ENCODE peak calls at places on chromosomes 3 and 15, in nine cellular contexts. One of them, this sample, is unnamed.

GRCh38 chr3:52533623-52534280 is at the start of gene NT5DC2:
- DNase-seq in left lung: peak; percentile 68
- DNase-seq in naive thymus-derived CD4-positive, alpha-beta T cell: peak; percentile 48
- DNase-seq in IMR-90: peak; percentile 56
- DNase-seq in fibroblast of lung: peak; percentile 64
- DNase-seq in body of pancreas: peak; percentile 61
- DNase-seq in heart left ventricle: peak; percentile 82
- DNase-seq in upper lobe of right lung: peak; percentile 83
- DNase-seq in uterus: peak; percentile 76
- DNase-seq in this sample: peak; percentile 70

GRCh38 chr3:131361464-131362421 is 19.8 kb upstream of the NUDT16 start:
- DNase-seq in left lung: peak; percentile 96
- DNase-seq in naive thymus-derived CD4-positive, alpha-beta T cell: no peak
- DNase-seq in IMR-90: peak; percentile 10
- DNase-seq in fibroblast of lung: peak; percentile 51
- DNase-seq in body of pancreas: peak; percentile 99
- DNase-seq in heart left ventricle: peak; percentile 84
- DNase-seq in upper lobe of right lung: peak; percentile 99
- DNase-seq in uterus: peak; percentile 69
- DNase-seq in this sample: peak; percentile 96

GRCh38 chr3:172256101-172256687 is 192.1 kb downstream of the GHSR start:
- DNase-seq in left lung: no peak
- DNase-seq in naive thymus-derived CD4-positive, alpha-beta T cell: no peak
- DNase-seq in IMR-90: peak; percentile 54
- DNase-seq in fibroblast of lung: peak; percentile 86
- DNase-seq in body of pancreas: peak; percentile 64
- DNase-seq in heart left ventricle: peak; percentile 42
- DNase-seq in upper lobe of right lung: no peak
- DNase-seq in uterus: peak; percentile 65
- DNase-seq in this sample: peak; percentile 69

GRCh38 chr3:169931747-169932520 is 20.6 kb downstream of the SAMD7 start:
- DNase-seq in left lung: no peak
- DNase-seq in naive thymus-derived CD4-positive, alpha-beta T cell: no peak
- DNase-seq in IMR-90: no peak
- DNase-seq in fibroblast of lung: no peak
- DNase-seq in body of pancreas: no peak
- DNase-seq in heart left ventricle: no peak
- DNase-seq in upper lobe of right lung: no peak
- DNase-seq in uterus: no peak
- DNase-seq in this sample: no peak

GRCh38 chr3:102238362-102238761 is 196.5 kb upstream of the ZPLD1 start:
- DNase-seq in left lung: no peak
- DNase-seq in naive thymus-derived CD4-positive, alpha-beta T cell: no peak
- DNase-seq in IMR-90: no peak
- DNase-seq in fibroblast of lung: no peak
- DNase-seq in body of pancreas: no peak
- DNase-seq in heart left ventricle: no peak
- DNase-seq in upper lobe of right lung: no peak
- DNase-seq in uterus: no peak
- DNase-seq in this sample: no peak

GRCh38 chr3:4720316-4721075 is 227.3 kb downstream of the ITPR1 start:
- DNase-seq in left lung: peak; percentile 68
- DNase-seq in naive thymus-derived CD4-positive, alpha-beta T cell: no peak
- DNase-seq in IMR-90: peak; percentile 71
- DNase-seq in fibroblast of lung: peak; percentile 64
- DNase-seq in body of pancreas: peak; percentile 95
- DNase-seq in heart left ventricle: peak; percentile 80
- DNase-seq in upper lobe of right lung: no peak
- DNase-seq in uterus: peak; percentile 77
- DNase-seq in this sample: peak; percentile 91

GRCh38 chr15:28128036-28128435 is 28.9 kb upstream of the OCA2 start:
- DNase-seq in left lung: peak; percentile 72
- DNase-seq in naive thymus-derived CD4-positive, alpha-beta T cell: no peak
- DNase-seq in IMR-90: no peak
- DNase-seq in fibroblast of lung: no peak
- DNase-seq in body of pancreas: peak; percentile 36
- DNase-seq in heart left ventricle: peak; percentile 70
- DNase-seq in upper lobe of right lung: peak; percentile 78
- DNase-seq in uterus: no peak
- DNase-seq in this sample: peak; percentile 79

GRCh38 chr15:61936528-61937195 is 123.6 kb downstream of the VPS13C start:
- DNase-seq in left lung: no peak
- DNase-seq in naive thymus-derived CD4-positive, alpha-beta T cell: no peak
- DNase-seq in IMR-90: no peak
- DNase-seq in fibroblast of lung: no peak
- DNase-seq in body of pancreas: no peak
- DNase-seq in heart left ventricle: no peak
- DNase-seq in upper lobe of right lung: no peak
- DNase-seq in uterus: no peak
- DNase-seq in this sample: no peak

GRCh38 chr3:54307616-54308180 is 185.3 kb downstream of the CACNA2D3 start:
- DNase-seq in left lung: no peak
- DNase-seq in naive thymus-derived CD4-positive, alpha-beta T cell: no peak
- DNase-seq in IMR-90: no peak
- DNase-seq in fibroblast of lung: no peak
- DNase-seq in body of pancreas: no peak
- DNase-seq in heart left ventricle: no peak
- DNase-seq in upper lobe of right lung: no peak
- DNase-seq in uterus: no peak
- DNase-seq in this sample: no peak

GRCh38 chr15:64197425-64197824 is 34.6 kb upstream of the PPIB start:
- DNase-seq in left lung: no peak
- DNase-seq in naive thymus-derived CD4-positive, alpha-beta T cell: no peak
- DNase-seq in IMR-90: no peak
- DNase-seq in fibroblast of lung: peak; percentile 15
- DNase-seq in body of pancreas: no peak
- DNase-seq in heart left ventricle: no peak
- DNase-seq in upper lobe of right lung: no peak
- DNase-seq in uterus: no peak
- DNase-seq in this sample: no peak

GRCh38 chr3:33810545-33810944 is 12.1 kb downstream of the PDCD6IP start:
- DNase-seq in left lung: no peak
- DNase-seq in naive thymus-derived CD4-positive, alpha-beta T cell: no peak
- DNase-seq in IMR-90: no peak
- DNase-seq in fibroblast of lung: no peak
- DNase-seq in body of pancreas: peak; percentile 36
- DNase-seq in heart left ventricle: no peak
- DNase-seq in upper lobe of right lung: no peak
- DNase-seq in uterus: no peak
- DNase-seq in this sample: no peak

GRCh38 chr15:99104788-99105515 is at the start of gene SYNM:
- DNase-seq in left lung: peak; percentile 58
- DNase-seq in naive thymus-derived CD4-positive, alpha-beta T cell: no peak
- DNase-seq in IMR-90: peak; percentile 72
- DNase-seq in fibroblast of lung: peak; percentile 78
- DNase-seq in body of pancreas: peak; percentile 71
- DNase-seq in heart left ventricle: peak; percentile 84
- DNase-seq in upper lobe of right lung: peak; percentile 83
- DNase-seq in uterus: peak; percentile 77
- DNase-seq in this sample: peak; percentile 78

GRCh38 chr15:68843425-68844311 is 23.0 kb upstream of the ANP32A start:
- DNase-seq in left lung: no peak
- DNase-seq in naive thymus-derived CD4-positive, alpha-beta T cell: no peak
- DNase-seq in IMR-90: no peak
- DNase-seq in fibroblast of lung: peak; percentile 27
- DNase-seq in body of pancreas: peak; percentile 9
- DNase-seq in heart left ventricle: no peak
- DNase-seq in upper lobe of right lung: no peak
- DNase-seq in uterus: no peak
- DNase-seq in this sample: peak; percentile 34

DNA sequence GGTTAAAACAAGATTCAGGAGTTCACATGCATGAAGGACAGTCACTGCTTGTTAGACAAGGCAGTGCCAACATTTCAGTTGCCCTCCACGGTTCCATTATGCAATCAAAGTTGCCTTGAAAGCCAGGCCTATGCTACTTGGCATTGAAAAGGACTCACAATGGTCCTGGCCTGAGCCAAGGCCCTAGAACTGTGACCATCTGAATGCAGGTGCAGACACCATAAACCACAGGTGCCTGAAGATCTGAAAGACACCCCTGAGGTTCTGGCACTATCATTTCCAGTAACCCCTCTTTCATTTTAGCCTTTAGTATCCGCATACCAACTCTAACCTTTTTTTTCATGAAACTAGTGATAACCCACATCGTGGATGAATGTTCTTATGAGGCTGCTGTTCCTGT is 2.8 kb downstream of the GABRA5 start:
- DNase-seq in left lung: no peak
- DNase-seq in naive thymus-derived CD4-positive, alpha-beta T cell: no peak
- DNase-seq in IMR-90: no peak
- DNase-seq in fibroblast of lung: no peak
- DNase-seq in body of pancreas: no peak
- DNase-seq in heart left ventricle: no peak
- DNase-seq in upper lobe of right lung: no peak
- DNase-seq in uterus: no peak
- DNase-seq in this sample: no peak
- H3K27me3 ChIP-seq in left lung: peaks cover 41% of the 10 kb centered on the region
- H3K27me3 ChIP-seq in naive thymus-derived CD4-positive, alpha-beta T cell: no peaks in the 10 kb centered on the region
- H3K27me3 ChIP-seq in IMR-90: peaks cover 16% of the 10 kb centered on the region
- H3K27me3 ChIP-seq in fibroblast of lung: no peaks in the 10 kb centered on the region
- H3K27me3 ChIP-seq in body of pancreas: peaks cover 11% of the 10 kb centered on the region
- H3K27me3 ChIP-seq in heart left ventricle: peaks cover 56% of the 10 kb centered on the region
- H3K27me3 ChIP-seq in upper lobe of right lung: peaks cover 63% of the 10 kb centered on the region
- H3K27me3 ChIP-seq in uterus: no peaks in the 10 kb centered on the region
- H3K27me3 ChIP-seq in this sample: no peaks in the 10 kb centered on the region

DNA sequence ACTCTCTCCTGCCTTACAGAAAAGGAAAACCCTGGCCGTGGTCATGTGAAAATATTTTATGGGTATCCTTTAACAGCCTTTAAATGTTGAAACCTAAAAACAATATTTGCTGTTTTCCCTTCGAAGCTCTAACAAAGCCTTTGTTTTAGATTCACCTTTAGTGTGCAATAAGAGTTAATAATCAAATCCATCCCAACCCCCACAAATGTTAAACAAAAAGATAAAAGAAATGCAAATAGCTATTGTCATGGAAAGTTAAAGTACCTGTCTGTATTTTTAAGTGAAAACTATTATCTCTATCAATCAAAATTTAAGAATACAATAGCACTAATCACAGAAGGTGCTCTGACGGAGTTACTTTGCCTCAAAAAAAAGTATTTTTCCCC is 279.3 kb downstream of the FOXP1 start:
- DNase-seq in left lung: no peak
- DNase-seq in naive thymus-derived CD4-positive, alpha-beta T cell: no peak
- DNase-seq in IMR-90: no peak
- DNase-seq in fibroblast of lung: no peak
- DNase-seq in body of pancreas: no peak
- DNase-seq in heart left ventricle: no peak
- DNase-seq in upper lobe of right lung: no peak
- DNase-seq in uterus: no peak
- DNase-seq in this sample: no peak
- H3K4me3 ChIP-seq in left lung: no peak overlapping the region
- H3K4me3 ChIP-seq in naive thymus-derived CD4-positive, alpha-beta T cell: peak overlapping the region; percentile 73
- H3K4me3 ChIP-seq in IMR-90: no peak overlapping the region
- H3K4me3 ChIP-seq in fibroblast of lung: no peak overlapping the region
- H3K4me3 ChIP-seq in body of pancreas: no peak overlapping the region
- H3K4me3 ChIP-seq in heart left ventricle: no peak overlapping the region
- H3K4me3 ChIP-seq in upper lobe of right lung: peak overlapping the region; percentile 49
- H3K4me3 ChIP-seq in uterus: no peak overlapping the region
- H3K4me3 ChIP-seq in this sample: no peak overlapping the region

DNA sequence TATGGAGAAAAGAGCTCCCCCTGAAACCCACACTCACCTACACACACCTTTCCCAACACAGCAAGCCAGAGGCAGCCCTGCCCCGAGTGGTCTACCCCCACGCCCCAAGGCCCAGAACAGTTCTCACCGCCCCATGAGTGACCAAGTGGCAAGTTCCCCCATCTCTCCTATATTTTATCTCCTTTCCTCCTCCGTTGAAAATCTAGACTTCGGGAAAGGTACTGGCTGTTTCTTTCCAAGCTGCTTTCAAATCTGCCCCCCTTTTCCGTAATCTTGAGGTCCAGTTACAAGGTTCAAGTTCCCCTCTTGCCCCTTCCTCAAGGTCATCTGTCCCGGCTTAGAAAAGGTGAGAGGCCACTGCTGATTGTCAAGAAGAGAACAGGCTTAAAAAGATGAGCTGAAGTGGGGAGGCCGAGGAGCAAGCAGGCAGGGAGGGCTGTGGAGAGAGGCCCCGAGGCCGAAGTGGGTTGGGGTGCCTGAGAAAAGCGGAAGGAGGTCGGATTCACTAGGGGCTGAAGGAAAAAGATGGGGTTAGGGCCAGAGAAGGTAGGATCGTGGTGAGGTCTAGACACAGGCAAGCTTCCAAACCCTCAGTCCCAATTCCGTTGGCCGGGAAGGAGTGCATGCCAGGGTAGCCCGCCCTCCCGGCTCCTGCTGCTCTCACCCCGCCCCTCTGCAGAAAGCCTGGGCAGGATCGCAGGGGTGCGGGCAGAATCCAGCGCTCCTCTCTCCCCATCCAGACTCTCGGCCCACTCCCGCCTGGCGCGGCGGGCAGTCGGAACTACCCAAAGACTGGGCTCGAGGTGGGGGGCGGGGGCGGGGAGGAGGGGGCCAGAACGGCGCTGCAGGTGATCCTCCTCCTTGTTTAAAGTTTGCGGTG is 1.7 kb downstream of the SEMA5B start:
- DNase-seq in left lung: no peak
- DNase-seq in naive thymus-derived CD4-positive, alpha-beta T cell: no peak
- DNase-seq in IMR-90: no peak
- DNase-seq in fibroblast of lung: no peak
- DNase-seq in body of pancreas: no peak
- DNase-seq in heart left ventricle: peak; percentile 49
- DNase-seq in upper lobe of right lung: no peak
- DNase-seq in uterus: peak; percentile 27
- DNase-seq in this sample: no peak
- H3K27me3 ChIP-seq in left lung: peaks cover 33% of the 10 kb centered on the region
- H3K27me3 ChIP-seq in naive thymus-derived CD4-positive, alpha-beta T cell: peaks cover 7% of the 10 kb centered on the region
- H3K27me3 ChIP-seq in IMR-90: peaks cover 91% of the 10 kb centered on the region
- H3K27me3 ChIP-seq in fibroblast of lung: peaks cover 70% of the 10 kb centered on the region
- H3K27me3 ChIP-seq in body of pancreas: no peaks in the 10 kb centered on the region
- H3K27me3 ChIP-seq in heart left ventricle: peaks cover 11% of the 10 kb centered on the region
- H3K27me3 ChIP-seq in upper lobe of right lung: peaks cover 45% of the 10 kb centered on the region
- H3K27me3 ChIP-seq in uterus: peaks cover 4% of the 10 kb centered on the region
- H3K27me3 ChIP-seq in this sample: no peaks in the 10 kb centered on the region

GRCh38 chr15:70854669-70854976 is 666 bp upstream of the LARP6 start:
- DNase-seq in left lung: no peak
- DNase-seq in naive thymus-derived CD4-positive, alpha-beta T cell: no peak
- DNase-seq in IMR-90: peak; percentile 62
- DNase-seq in fibroblast of lung: peak; percentile 66
- DNase-seq in body of pancreas: no peak
- DNase-seq in heart left ventricle: no peak
- DNase-seq in upper lobe of right lung: no peak
- DNase-seq in uterus: no peak
- DNase-seq in this sample: no peak

GRCh38 chr15:70853855-70854668 is at the start of gene LARP6:
- DNase-seq in left lung: peak; percentile 40
- DNase-seq in naive thymus-derived CD4-positive, alpha-beta T cell: no peak
- DNase-seq in IMR-90: peak; percentile 36
- DNase-seq in fibroblast of lung: peak; percentile 37
- DNase-seq in body of pancreas: peak; percentile 53
- DNase-seq in heart left ventricle: peak; percentile 78
- DNase-seq in upper lobe of right lung: no peak
- DNase-seq in uterus: peak; percentile 76
- DNase-seq in this sample: peak; percentile 52

GRCh38 chr15:70856884-70857546 is 3.1 kb upstream of the LARP6 start:
- DNase-seq in left lung: peak; percentile 46
- DNase-seq in naive thymus-derived CD4-positive, alpha-beta T cell: no peak
- DNase-seq in IMR-90: peak; percentile 100
- DNase-seq in fibroblast of lung: peak; percentile 100
- DNase-seq in body of pancreas: peak; percentile 61
- DNase-seq in heart left ventricle: peak; percentile 83
- DNase-seq in upper lobe of right lung: no peak
- DNase-seq in uterus: peak; percentile 79
- DNase-seq in this sample: peak; percentile 69

GRCh38 chr15:70856177-70856883 is 2.4 kb upstream of the LARP6 start:
- DNase-seq in left lung: no peak
- DNase-seq in naive thymus-derived CD4-positive, alpha-beta T cell: no peak
- DNase-seq in IMR-90: peak; percentile 56
- DNase-seq in fibroblast of lung: peak; percentile 51
- DNase-seq in body of pancreas: no peak
- DNase-seq in heart left ventricle: no peak
- DNase-seq in upper lobe of right lung: no peak
- DNase-seq in uterus: no peak
- DNase-seq in this sample: no peak

GRCh38 chr15:70855764-70856163 is 1.8 kb upstream of the LARP6 start:
- DNase-seq in left lung: no peak
- DNase-seq in naive thymus-derived CD4-positive, alpha-beta T cell: no peak
- DNase-seq in IMR-90: peak; percentile 22
- DNase-seq in fibroblast of lung: no peak
- DNase-seq in body of pancreas: no peak
- DNase-seq in heart left ventricle: no peak
- DNase-seq in upper lobe of right lung: no peak
- DNase-seq in uterus: no peak
- DNase-seq in this sample: no peak
- H3K4me3 ChIP-seq in left lung: no peak overlapping the region
- H3K4me3 ChIP-seq in naive thymus-derived CD4-positive, alpha-beta T cell: no peak overlapping the region
- H3K4me3 ChIP-seq in IMR-90: no peak overlapping the region
- H3K4me3 ChIP-seq in fibroblast of lung: no peak overlapping the region
- H3K4me3 ChIP-seq in body of pancreas: no peak overlapping the region
- H3K4me3 ChIP-seq in heart left ventricle: no peak overlapping the region
- H3K4me3 ChIP-seq in upper lobe of right lung: no peak overlapping the region
- H3K4me3 ChIP-seq in uterus: no peak overlapping the region
- H3K4me3 ChIP-seq in this sample: no peak overlapping the region

This sample was measured in testis.